ENCODE peak calls at places on chromosomes 11 and 22, in ten cellular contexts. T is left lung; G is stimulated activated CD4-positive, alpha-beta T cell treated with anti-CD3 and anti-CD28 coated beads, Interleukin-1b, Interleukin-23, amount 100 ng/mL, for 24 hours; K is nucleus accumbens; F is ovary; U is activated naive CD4-positive, alpha-beta T cell; L is AG10803; J is HEK293T; P is NCI-H82; Z is activated CD4-positive, alpha-beta T cell treated with anti-CD3 and anti-CD28 coated beads, Interleukin-2, amount 50 U/mL, for 1 hour. R is an unnamed sample.

GRCh38 chr11:74284466-74284865 is 27.0 kb downstream of the P4HA3 start:
- DNase-seq in T (no peak), G (no peak), K (no peak), F (no peak), U (no peak), L (no peak), J (no peak), P (no peak), Z (no peak), R (peak)

GRCh38 chr11:1457856-1458255 is 28.7 kb downstream of the MOB2 start:
- DNase-seq in T (no peak), G (no peak), K (no peak), F (no peak), U (no peak), L (no peak), J (no peak), P (no peak), Z (no peak), R (no peak)

GRCh38 chr22:29320546-29320945 is 5.0 kb upstream of the RASL10A start:
- DNase-seq in T (no peak), G (no peak), K (no peak), F (no peak), U (no peak), L (no peak), J (no peak), P (peak), Z (no peak), R (no peak)

GRCh38 chr11:34052608-34053160 is 1.2 kb downstream of the CAPRIN1 start:
- DNase-seq in T (peak), G (peak), K (no peak), F (peak), U (no peak), L (no peak), J (peak), P (peak), Z (no peak), R (peak)

GRCh38 chr11:43919852-43920597 is 22.4 kb upstream of the C11orf96 start:
- DNase-seq in T (no peak), G (no peak), K (no peak), F (no peak), U (no peak), L (no peak), J (no peak), P (no peak), Z (no peak), R (no peak)

GRCh38 chr11:36130401-36130800 is 158.8 kb downstream of the COMMD9 start:
- DNase-seq in T (no peak), G (no peak), K (no peak), F (no peak), U (no peak), L (no peak), J (no peak), P (no peak), Z (no peak), R (peak)

GRCh38 chr11:123196060-123196714 is 1.1 kb upstream of the CLMP start:
- DNase-seq in T (no peak), G (no peak), K (no peak), F (no peak), U (no peak), L (no peak), J (no peak), P (no peak), Z (no peak), R (no peak)

GRCh38 chr11:130202818-130203671 is 43.5 kb downstream of the ST14 start:
- DNase-seq in T (peak), G (no peak), K (no peak), F (no peak), U (no peak), L (no peak), J (no peak), P (no peak), Z (no peak), R (no peak)

GRCh38 chr11:26867286-26867685 is 126.6 kb upstream of the FIBIN start:
- DNase-seq in T (no peak), G (no peak), K (no peak), F (no peak), U (no peak), L (peak), J (no peak), P (no peak), Z (no peak), R (no peak)

GRCh38 chr11:40294343-40294723 is 1165.1 kb downstream of the LRRC4C start:
- DNase-seq in T (no peak), G (no peak), K (no peak), F (no peak), U (no peak), L (no peak), J (no peak), P (no peak), Z (no peak), R (no peak)

GRCh38 chr11:6596237-6596877 is 7.1 kb downstream of the RRP8 start:
- DNase-seq in T (no peak), G (no peak), K (no peak), F (no peak), U (no peak), L (no peak), J (no peak), P (peak), Z (no peak), R (no peak)

GRCh38 chr11:134644489-134645456 is 232.7 kb upstream of the B3GAT1 start:
- DNase-seq in T (no peak), G (no peak), K (no peak), F (no peak), U (no peak), L (no peak), J (no peak), P (no peak), Z (no peak), R (no peak)

GRCh38 chr11:45180888-45181594 is 34.6 kb downstream of the PRDM11 start:
- DNase-seq in T (peak), G (peak), K (no peak), F (peak), U (no peak), L (peak), J (peak), P (peak), Z (peak), R (peak)

GRCh38 chr22:38177926-38178604 is 3.6 kb downstream of the PLA2G6 start:
- DNase-seq in T (no peak), G (no peak), K (peak), F (peak), U (no peak), L (peak), J (peak), P (peak), Z (no peak), R (peak)

GRCh38 chr11:127070808-127071207 is 70.2 kb upstream of the KIRREL3 start:
- DNase-seq in T (no peak), G (no peak), K (no peak), F (no peak), U (no peak), L (no peak), J (no peak), P (no peak), Z (no peak), R (no peak)

GRCh38 chr22:49672013-49672516 is 155.6 kb downstream of the BRD1 start:
- DNase-seq in T (no peak), G (no peak), K (no peak), F (no peak), U (no peak), L (no peak), J (no peak), P (no peak), Z (no peak), R (no peak)

GRCh38 chr11:15341587-15341986 is 226.9 kb downstream of the INSC start:
- DNase-seq in T (no peak), G (no peak), K (no peak), F (no peak), U (no peak), L (no peak), J (no peak), P (no peak), Z (no peak), R (no peak)

GRCh38 chr11:108558222-108558621 is 35.3 kb downstream of the EXPH5 start:
- DNase-seq in T (no peak), G (no peak), K (no peak), F (no peak), U (no peak), L (no peak), J (no peak), P (no peak), Z (no peak), R (no peak)

GRCh38 chr11:100545970-100546369 is 141.1 kb upstream of the ARHGAP42 start:
- DNase-seq in T (no peak), G (no peak), K (no peak), F (no peak), U (no peak), L (no peak), J (no peak), P (no peak), Z (no peak), R (no peak)

GRCh38 chr11:117095301-117096139 is 2.7 kb downstream of the SIK3 start:
- DNase-seq in T (no peak), G (no peak), K (no peak), F (no peak), U (no peak), L (peak), J (no peak), P (peak), Z (no peak), R (peak)

GRCh38 chr22:17917490-17917983 is 106.8 kb downstream of the MICAL3 start:
- DNase-seq in T (no peak), G (no peak), K (no peak), F (no peak), U (no peak), L (no peak), J (no peak), P (no peak), Z (no peak), R (no peak)

GRCh38 chr22:32322986-32323385 is 34.7 kb upstream of the RFPL3 start:
- DNase-seq in T (no peak), G (no peak), K (no peak), F (no peak), U (no peak), L (no peak), J (no peak), P (no peak), Z (no peak), R (no peak)

GRCh38 chr11:86278226-86278625 is 23.8 kb upstream of the HIKESHI start:
- DNase-seq in T (no peak), G (no peak), K (no peak), F (no peak), U (no peak), L (no peak), J (no peak), P (no peak), Z (no peak), R (no peak)

GRCh38 chr11:50423208-50423607 is 390.5 kb downstream of the OR4C45 start:
- DNase-seq in T (no peak), G (no peak), K (no peak), F (no peak), U (no peak), L (no peak), J (no peak), P (no peak), Z (no peak), R (no peak)

GRCh38 chr11:8403310-8403709 is 139.6 kb upstream of the LMO1 start:
- DNase-seq in T (no peak), G (no peak), K (no peak), F (no peak), U (no peak), L (peak), J (no peak), P (no peak), Z (no peak), R (peak)

GRCh38 chr11:67615455-67616430 is 9.0 kb downstream of the NDUFV1 start:
- DNase-seq in T (no peak), G (peak), K (no peak), F (peak), U (no peak), L (no peak), J (peak), P (peak), Z (peak), R (peak)

GRCh38 chr22:19401483-19401882 is 30.1 kb downstream of the HIRA start:
- DNase-seq in T (no peak), G (no peak), K (no peak), F (no peak), U (no peak), L (no peak), J (no peak), P (no peak), Z (no peak), R (no peak)

R was measured in EL.